ENCODE peak calls at places on chromosomes 1 and 21, in seven cellular contexts. M is stomach, L is adrenal gland, Z is HCT116, Y is suprapubic skin, U is right lobe of liver, X is IMR-90. H is an unnamed sample.

GRCh38 chr1:47914218-47914937 is 82.8 kb downstream of the TRABD2B start:
- DNase-seq in M (no peak), L (no peak), Z (no peak), Y (no peak), U (no peak), X (no peak), H (no peak)

GRCh38 chr1:12048376-12048775 is 14.7 kb upstream of the TNFRSF8 start:
- DNase-seq in M (no peak), L (no peak), Z (no peak), Y (no peak), U (no peak), X (no peak), H (no peak)

GRCh38 chr21:43304206-43304605 is 122.7 kb downstream of the SIK1 start:
- DNase-seq in M (no peak), L (no peak), Z (no peak), Y (no peak), U (no peak), X (no peak), H (no peak)

GRCh38 chr1:159786465-159786864 is 5.7 kb downstream of the DUSP23 start:
- DNase-seq in M (no peak), L (no peak), Z (no peak), Y (no peak), U (no peak), X (no peak), H (no peak)

GRCh38 chr1:69523032-69523431 is 44.7 kb upstream of the LRRC7 start:
- DNase-seq in M (no peak), L (no peak), Z (no peak), Y (no peak), U (no peak), X (peak; percentile 87), H (no peak)

GRCh38 chr1:9846611-9847171 is 22.9 kb upstream of the CLSTN1 start:
- DNase-seq in M (no peak), L (no peak), Z (no peak), Y (no peak), U (no peak), X (no peak), H (no peak)

GRCh38 chr1:25447547-25447946 is 16.9 kb downstream of the MACO1 start:
- DNase-seq in M (no peak), L (no peak), Z (no peak), Y (no peak), U (no peak), X (no peak), H (no peak)

GRCh38 chr1:229884765-229885164 is 182.3 kb upstream of the GALNT2 start:
- DNase-seq in M (peak; percentile 40), L (no peak), Z (no peak), Y (no peak), U (no peak), X (no peak), H (no peak)

GRCh38 chr1:182217071-182217470 is 155.6 kb upstream of the ZNF648 start:
- DNase-seq in M (no peak), L (no peak), Z (peak; percentile 23), Y (no peak), U (no peak), X (peak; percentile 5), H (no peak)

GRCh38 chr1:61450454-61451213 is 274.3 kb downstream of the TM2D1 start:
- DNase-seq in M (no peak), L (no peak), Z (no peak), Y (no peak), U (no peak), X (no peak), H (no peak)

GRCh38 chr1:25784575-25785051 is 15.4 kb upstream of the SELENON start:
- DNase-seq in M (no peak), L (no peak), Z (no peak), Y (no peak), U (no peak), X (peak; percentile 60), H (peak; percentile 82)

GRCh38 chr1:204051718-204052117 is 21.2 kb upstream of the SOX13 start:
- DNase-seq in M (no peak), L (no peak), Z (no peak), Y (no peak), U (no peak), X (no peak), H (no peak)

GRCh38 chr1:210092366-210092765 is 140.2 kb upstream of the SERTAD4 start:
- DNase-seq in M (no peak), L (no peak), Z (no peak), Y (no peak), U (no peak), X (no peak), H (no peak)

GRCh38 chr1:211551628-211552465 is 27.1 kb downstream of the SLC30A1 start:
- DNase-seq in M (peak; percentile 10), L (no peak), Z (no peak), Y (peak; percentile 43), U (no peak), X (peak; percentile 79), H (no peak)

GRCh38 chr1:51506537-51506936 is 12.5 kb downstream of the EPS15 start:
- DNase-seq in M (no peak), L (no peak), Z (no peak), Y (no peak), U (no peak), X (peak; percentile 81), H (no peak)

GRCh38 chr1:212288614-212289013 is 3.4 kb downstream of the PPP2R5A start:
- DNase-seq in M (no peak), L (no peak), Z (no peak), Y (no peak), U (no peak), X (peak; percentile 79), H (no peak)

GRCh38 chr1:197911172-197911856 is 5.9 kb upstream of the LHX9 start:
- DNase-seq in M (no peak), L (no peak), Z (no peak), Y (no peak), U (no peak), X (no peak), H (no peak)

GRCh38 chr21:42310411-42311001 is 4.7 kb downstream of the TFF3 start:
- DNase-seq in M (no peak), L (peak; percentile 10), Z (no peak), Y (no peak), U (no peak), X (no peak), H (no peak)

GRCh38 chr1:234531181-234532132 is 52.5 kb upstream of the TARBP1 start:
- DNase-seq in M (peak; percentile 62), L (peak; percentile 48), Z (no peak), Y (peak; percentile 89), U (no peak), X (peak; percentile 87), H (peak; percentile 78)

GRCh38 chr1:109827466-109827865 is 63.7 kb upstream of the EPS8L3 start:
- DNase-seq in M (no peak), L (peak; percentile 58), Z (no peak), Y (no peak), U (no peak), X (no peak), H (no peak)

GRCh38 chr1:3707298-3707938 is 44.8 kb upstream of the CCDC27 start:
- DNase-seq in M (no peak), L (no peak), Z (no peak), Y (no peak), U (no peak), X (no peak), H (no peak)

GRCh38 chr1:155975375-155976061 is 2.8 kb downstream of the ARHGEF2 start:
- DNase-seq in M (no peak), L (no peak), Z (no peak), Y (no peak), U (no peak), X (no peak), H (no peak)

GRCh38 chr1:11851171-11851570 is 3.6 kb upstream of the NPPA start:
- DNase-seq in M (no peak), L (no peak), Z (no peak), Y (no peak), U (no peak), X (no peak), H (no peak)

GRCh38 chr1:168221275-168221674 is 4.5 kb upstream of the SFT2D2 start:
- DNase-seq in M (no peak), L (no peak), Z (no peak), Y (no peak), U (no peak), X (no peak), H (no peak)

GRCh38 chr1:118948796-118949195 is 39.3 kb downstream of the TBX15 start:
- DNase-seq in M (no peak), L (no peak), Z (no peak), Y (no peak), U (no peak), X (no peak), H (no peak)

GRCh38 chr1:90027281-90027680 is 32.4 kb downstream of the ZNF326 start:
- DNase-seq in M (no peak), L (no peak), Z (no peak), Y (no peak), U (no peak), X (no peak), H (no peak)
- TF ChIP-seq POLR2A in M (no peak), L (no peak), Z (no peak), Y (no peak), U (no peak), X (no peak), H (no peak)

DNA sequence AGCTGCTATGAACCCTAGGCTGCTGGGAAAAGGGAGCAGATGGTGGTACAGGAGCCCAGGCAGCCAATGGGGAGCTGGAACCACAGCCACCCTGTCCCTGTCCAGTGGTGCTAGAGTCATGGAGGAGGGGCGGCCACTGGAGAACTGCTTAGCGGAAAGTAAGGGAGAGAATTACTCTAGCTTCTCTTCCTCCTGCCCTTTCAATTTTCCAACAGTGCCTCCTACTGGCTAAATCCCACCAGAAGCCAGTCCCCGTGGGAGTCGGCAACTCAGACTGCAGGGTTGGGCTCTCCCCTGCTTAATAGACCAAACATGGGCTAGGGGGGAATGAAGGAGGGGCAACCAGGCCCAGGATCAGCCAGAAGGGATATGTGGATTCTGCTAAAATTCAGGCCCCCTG is 154.5 kb downstream of the ACTL8 start:
- DNase-seq in M (no peak), L (peak; percentile 21), Z (no peak), Y (peak; percentile 67), U (no peak), X (peak; percentile 24), H (no peak)
- TF ChIP-seq CTCF in M (peak; percentile 35), L (peak; percentile 25), Z (peak; percentile 25), Y (no peak), U (peak; percentile 7), X (peak; percentile 57), H (peak; percentile 45)

DNA sequence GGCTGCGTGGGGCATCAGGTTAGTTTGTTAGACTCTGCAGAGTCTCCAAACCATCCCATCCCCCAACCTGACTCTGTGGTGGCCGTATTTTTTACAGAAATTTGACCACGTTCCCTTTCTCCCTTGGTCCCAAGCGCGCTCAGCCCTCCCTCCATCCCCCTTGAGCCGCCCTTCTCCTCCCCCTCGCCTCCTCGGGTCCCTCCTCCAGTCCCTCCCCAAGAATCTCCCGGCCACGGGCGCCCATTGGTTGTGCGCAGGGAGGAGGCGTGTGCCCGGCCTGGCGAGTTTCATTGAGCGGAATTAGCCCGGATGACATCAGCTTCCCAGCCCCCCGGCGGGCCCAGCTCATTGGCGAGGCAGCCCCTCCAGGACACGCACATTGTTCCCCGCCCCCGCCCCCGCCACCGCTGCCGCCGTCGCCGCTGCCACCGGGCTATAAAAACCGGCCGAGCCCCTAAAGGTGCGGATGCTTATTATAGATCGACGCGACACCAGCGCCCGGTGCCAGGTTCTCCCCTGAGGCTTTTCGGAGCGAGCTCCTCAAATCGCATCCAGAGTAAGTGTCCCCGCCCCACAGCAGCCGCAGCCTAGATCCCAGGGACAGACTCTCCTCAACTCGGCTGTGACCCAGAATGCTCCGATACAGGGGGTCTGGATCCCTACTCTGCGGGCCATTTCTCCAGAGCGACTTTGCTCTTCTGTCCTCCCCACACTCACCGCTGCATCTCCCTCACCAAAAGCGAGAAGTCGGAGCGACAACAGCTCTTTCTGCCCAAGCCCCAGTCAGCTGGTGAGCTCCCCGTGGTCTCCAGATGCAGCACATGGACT is at the start of gene OLIG2:
- DNase-seq in M (no peak), L (no peak), Z (no peak), Y (no peak), U (no peak), X (peak; percentile 16), H (no peak)
- H3K4me3 ChIP-seq in M (peak within 1 kb of the TSS; percentile 0), L (no peak within 1 kb of the TSS), Z (no peak within 1 kb of the TSS), Y (no peak within 1 kb of the TSS), U (no peak within 1 kb of the TSS), X (no peak within 1 kb of the TSS), H (no peak within 1 kb of the TSS)

GRCh38 chr1:161725888-161726630 is 4.7 kb downstream of the FCRLB start:
- DNase-seq in M (peak; percentile 48), L (no peak), Z (no peak), Y (peak; percentile 80), U (peak; percentile 46), X (peak; percentile 38), H (peak; percentile 53)
- TF ChIP-seq POLR2A in M (no peak), L (no peak), Z (no peak), Y (no peak), U (no peak), X (no peak), H (no peak)

H was measured in heart left ventricle.